ENCODE peak calls at places on chromosome 22, in six cellular contexts. V is caudate nucleus; P is CD8-positive, alpha-beta T cell; E is tibial nerve; Z is body of pancreas; W is uterus. A is an unnamed sample.

GRCh38 chr22:28116261-28116673 is 197.2 kb upstream of the PITPNB start:
- DNase-seq in Z (peak), V (no peak), P (no peak), W (peak), E (no peak), A (no peak)

GRCh38 chr22:33302049-33302545 is 243.9 kb upstream of the SYN3 start:
- DNase-seq in Z (peak), V (peak), E (peak), W (peak), P (peak), A (peak)

GRCh38 chr22:47356433-47357011 is 594.1 kb downstream of the TBC1D22A start:
- DNase-seq in E (no peak), V (no peak), W (no peak), Z (no peak), P (no peak), A (peak)

GRCh38 chr22:41888638-41889200 is 26.2 kb downstream of the SHISA8 start:
- DNase-seq in W (no peak), P (no peak), Z (no peak), V (no peak), E (no peak), A (no peak)

GRCh38 chr22:26527574-26528465 is 15.5 kb upstream of the TFIP11 start:
- DNase-seq in P (no peak), Z (no peak), V (no peak), W (no peak), E (no peak), A (peak)

GRCh38 chr22:47092896-47093311 is 330.5 kb downstream of the TBC1D22A start:
- DNase-seq in E (no peak), P (no peak), V (no peak), W (no peak), Z (no peak), A (no peak)

GRCh38 chr22:20402960-20403778 is 9.2 kb downstream of the ZNF74 start:
- DNase-seq in W (no peak), Z (no peak), V (no peak), P (no peak), E (no peak), A (no peak)

GRCh38 chr22:19940536-19941364 is 822 bp upstream of the COMT start:
- DNase-seq in V (no peak), E (no peak), P (no peak), Z (no peak), W (no peak), A (no peak)

GRCh38 chr22:27507935-27508504 is 293.5 kb downstream of the MN1 start:
- DNase-seq in Z (no peak), W (no peak), V (no peak), P (no peak), E (no peak), A (no peak)

GRCh38 chr22:19663286-19663815 is 51.0 kb upstream of the SEPTIN5 start:
- DNase-seq in V (no peak), W (peak), E (peak), Z (peak), P (no peak), A (peak)

GRCh38 chr22:49747705-49748104 is 80.0 kb downstream of the BRD1 start:
- DNase-seq in P (no peak), W (no peak), Z (no peak), V (no peak), E (no peak), A (no peak)

GRCh38 chr22:20027966-20028854 is 7.3 kb downstream of the TANGO2 start:
- DNase-seq in E (no peak), Z (no peak), V (no peak), P (no peak), W (no peak), A (no peak)

GRCh38 chr22:42990131-42990838 is 24.7 kb downstream of the PACSIN2 start:
- DNase-seq in Z (peak), W (no peak), P (no peak), V (no peak), E (no peak), A (peak)

GRCh38 chr22:46079093-46079860 is 71.0 kb upstream of the PPARA start:
- DNase-seq in E (no peak), W (peak), V (no peak), Z (no peak), P (no peak), A (no peak)

GRCh38 chr22:24554316-24555159 is at the start of gene GUCD1:
- DNase-seq in W (no peak), P (peak), V (no peak), Z (peak), E (no peak), A (peak)

GRCh38 chr22:33796494-33796893 is 123.8 kb downstream of the LARGE1 start:
- DNase-seq in P (no peak), V (no peak), E (no peak), Z (no peak), W (no peak), A (no peak)

GRCh38 chr22:38873469-38874411 is 1.7 kb upstream of the CBX6 start:
- DNase-seq in E (no peak), W (no peak), Z (no peak), V (no peak), P (peak), A (no peak)

GRCh38 chr22:33022231-33022630 is 36.0 kb downstream of the SYN3 start:
- DNase-seq in V (no peak), W (no peak), Z (no peak), E (no peak), P (no peak), A (no peak)

GRCh38 chr22:19629331-19629719 is 85.0 kb upstream of the SEPTIN5 start:
- DNase-seq in P (no peak), W (no peak), V (no peak), Z (no peak), E (no peak), A (no peak)

GRCh38 chr22:40196628-40197027 is 18.9 kb downstream of the TNRC6B start:
- DNase-seq in Z (no peak), W (peak), V (no peak), P (no peak), E (no peak), A (no peak)

GRCh38 chr22:46267431-46268279 is at the start of gene TTC38:
- DNase-seq in P (peak), Z (peak), V (peak), W (peak), E (peak), A (peak)

GRCh38 chr22:37501610-37502341 is 15.6 kb upstream of the MFNG start:
- DNase-seq in Z (peak), P (no peak), V (no peak), W (peak), E (peak), A (peak)

GRCh38 chr22:19121631-19122142 is 525 bp downstream of the DGCR2 start:
- DNase-seq in V (no peak), W (peak), Z (peak), P (peak), E (peak), A (peak)

GRCh38 chr22:39325392-39325932 is 6.0 kb upstream of the RPL3 start:
- DNase-seq in W (no peak), P (no peak), Z (no peak), V (no peak), E (no peak), A (no peak)

GRCh38 chr22:33539902-33540751 is 380.1 kb downstream of the LARGE1 start:
- DNase-seq in E (peak), V (peak), P (no peak), W (peak), Z (peak), A (no peak)

GRCh38 chr22:39574779-39575551 is 4.4 kb downstream of the CACNA1I start:
- DNase-seq in P (no peak), V (no peak), Z (no peak), E (no peak), W (no peak), A (no peak)

GRCh38 chr22:19765477-19766234 is 5.1 kb downstream of the TBX1 start:
- DNase-seq in V (no peak), P (peak), W (no peak), E (no peak), Z (no peak), A (peak)

GRCh38 chr22:38707346-38707745 is 1.6 kb downstream of the GTPBP1 start:
- DNase-seq in V (no peak), E (no peak), Z (no peak), P (no peak), W (no peak), A (no peak)

GRCh38 chr22:48968201-48968959 is 859.3 kb downstream of the BRD1 start:
- DNase-seq in P (no peak), Z (peak), V (no peak), E (no peak), W (no peak), A (peak)

GRCh38 chr22:38089474-38089851 is 5.5 kb upstream of the SLC16A8 start:
- DNase-seq in W (no peak), P (no peak), Z (no peak), V (no peak), E (no peak), A (no peak)

GRCh38 chr22:23263651-23264555 is 83.6 kb downstream of the BCR start:
- DNase-seq in E (no peak), W (no peak), Z (peak), V (no peak), P (peak), A (no peak)

GRCh38 chr22:23888615-23889401 is 5.4 kb upstream of the MIF start:
- DNase-seq in W (no peak), V (no peak), E (no peak), Z (no peak), P (no peak), A (no peak)

GRCh38 chr22:26648011-26648497 is 9.3 kb upstream of the MIAT start:
- DNase-seq in V (no peak), Z (no peak), P (peak), E (no peak), W (no peak), A (no peak)

GRCh38 chr22:42984814-42985540 is 30.0 kb downstream of the PACSIN2 start:
- DNase-seq in W (no peak), Z (no peak), V (no peak), E (no peak), P (no peak), A (no peak)

GRCh38 chr22:36454916-36455570 is 26.4 kb downstream of the TXN2 start:
- DNase-seq in V (peak), E (peak), P (peak), W (peak), Z (peak), A (no peak)

GRCh38 chr22:36453266-36453607 is 28.2 kb downstream of the TXN2 start:
- DNase-seq in E (no peak), V (no peak), P (no peak), Z (peak), W (no peak), A (no peak)

GRCh38 chr22:36452473-36453265 is 28.8 kb downstream of the TXN2 start:
- DNase-seq in Z (no peak), P (no peak), E (no peak), V (no peak), W (no peak), A (no peak)

GRCh38 chr22:36455571-36456458 is 25.6 kb downstream of the TXN2 start:
- DNase-seq in V (no peak), E (no peak), W (no peak), P (peak), Z (peak), A (no peak)

GRCh38 chr22:36453855-36454378 is 27.5 kb downstream of the TXN2 start:
- DNase-seq in E (no peak), W (no peak), V (no peak), Z (no peak), P (no peak), A (no peak)
- H3K27ac ChIP-seq in E (no peak), W (peak), V (no peak), Z (peak), P (peak), A (no peak)

GRCh38 chr22:44172370-44173108 is 8.2 kb upstream of the PARVG start:
- DNase-seq in E (peak), P (no peak), W (no peak), V (peak), Z (peak), A (no peak)
- H3K27ac ChIP-seq in E (no peak), P (no peak), W (no peak), V (peak), Z (no peak), A (no peak)

DNA sequence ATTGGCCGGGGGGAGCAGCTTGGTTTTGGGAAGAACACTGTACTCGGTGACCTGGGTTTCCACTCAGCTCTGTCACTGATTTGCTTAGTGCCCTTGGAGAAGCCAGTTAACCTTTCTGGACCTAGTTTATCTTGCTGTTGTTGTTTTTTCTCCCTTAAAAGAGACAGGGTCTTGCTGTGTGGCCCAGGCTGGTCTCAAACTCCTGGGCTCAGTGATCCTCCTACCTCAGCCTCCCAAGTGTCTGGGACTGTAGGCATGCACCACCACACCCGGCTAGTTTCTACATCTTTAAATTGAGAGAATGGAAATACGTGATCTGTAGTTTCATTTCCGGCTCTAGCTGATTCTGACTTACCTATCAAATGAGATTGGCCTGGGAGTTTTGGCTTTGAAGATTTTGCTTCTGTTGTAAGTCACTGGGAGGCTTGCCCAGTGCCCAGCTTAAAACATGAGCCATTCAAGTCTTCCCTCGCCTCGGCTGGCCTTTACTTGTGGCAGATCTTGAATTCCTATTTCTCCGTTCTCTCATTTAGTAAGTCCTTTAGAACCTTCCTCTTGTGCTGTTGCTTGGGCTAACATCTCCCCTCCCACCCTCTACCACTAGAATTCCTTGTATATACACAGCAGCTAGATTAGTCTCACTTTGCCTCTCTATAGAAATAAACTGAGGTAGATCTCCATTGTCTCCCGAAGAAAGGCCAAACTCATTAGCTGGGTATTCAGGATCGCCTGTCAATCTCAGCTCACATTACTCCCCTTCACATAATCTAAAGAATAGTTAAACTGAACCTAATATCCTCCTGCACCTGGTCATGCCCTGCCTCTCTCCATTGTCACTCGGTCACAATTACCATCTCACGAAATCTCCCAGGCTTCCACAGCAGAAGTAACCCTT is 87.7 kb upstream of the SLC25A18 start:
- DNase-seq in W (no peak), Z (no peak), E (no peak), V (no peak), P (no peak), A (no peak)
- H3K27ac ChIP-seq in W (no peak), Z (no peak), E (no peak), V (no peak), P (no peak), A (no peak)

GRCh38 chr22:29375436-29376076 is 12.8 kb downstream of the AP1B1 start:
- DNase-seq in E (no peak), P (no peak), V (peak), W (no peak), Z (no peak), A (no peak)
- H3K27ac ChIP-seq in E (no peak), P (no peak), V (no peak), W (no peak), Z (peak), A (no peak)